ENCODE peak calls at places on chromosomes 11 and 22, in ten cellular contexts. X, S, V, N, H, J, E, P, M and K are unnamed samples. For H3K36me3, the result is how much of the 10 kb centered on the place peaks cover.

GRCh38 chr11:128733440-128734115 is 39.7 kb downstream of the FLI1 start:
- DNase-seq in X (peak), S (no peak), V (no peak), N (no peak), H (peak), J (no peak), E (peak), P (no peak), M (no peak), K (no peak)

GRCh38 chr22:43142881-43143562 is at the start of gene MCAT:
- DNase-seq in X (peak), S (no peak), V (no peak), N (peak), H (peak), J (peak), E (peak), P (peak), M (peak), K (no peak)

GRCh38 chr11:68659158-68659921 is 25.0 kb upstream of the GAL start:
- DNase-seq in X (no peak), S (peak), V (peak), N (peak), H (no peak), J (peak), E (no peak), P (peak), M (no peak), K (peak)

GRCh38 chr11:94834931-94835330 is 66.8 kb downstream of the AMOTL1 start:
- DNase-seq in X (no peak), S (no peak), V (no peak), N (no peak), H (no peak), J (no peak), E (peak), P (no peak), M (no peak), K (no peak)

GRCh38 chr22:44686873-44687600 is 15.0 kb upstream of the PRR5 start:
- DNase-seq in X (no peak), S (no peak), V (peak), N (no peak), H (peak), J (no peak), E (no peak), P (no peak), M (no peak), K (no peak)

GRCh38 chr11:19646308-19646707 is 66.3 kb upstream of the NAV2 start:
- DNase-seq in X (no peak), S (no peak), V (no peak), N (peak), H (no peak), J (no peak), E (no peak), P (no peak), M (no peak), K (no peak)

GRCh38 chr11:110471315-110471714 is 41.6 kb downstream of the FDX1 start:
- DNase-seq in X (no peak), S (no peak), V (no peak), N (no peak), H (no peak), J (no peak), E (no peak), P (no peak), M (no peak), K (no peak)

GRCh38 chr11:59158206-59159068 is 13.5 kb upstream of the DTX4 start:
- DNase-seq in X (peak), S (no peak), V (no peak), N (no peak), H (peak), J (no peak), E (peak), P (peak), M (peak), K (no peak)

GRCh38 chr22:49400866-49401598 is 426.6 kb downstream of the BRD1 start:
- DNase-seq in X (no peak), S (no peak), V (no peak), N (no peak), H (no peak), J (no peak), E (no peak), P (no peak), M (no peak), K (no peak)

GRCh38 chr11:73292481-73292880 is 15.6 kb upstream of the ARHGEF17 start:
- DNase-seq in X (no peak), S (no peak), V (no peak), N (no peak), H (no peak), J (no peak), E (no peak), P (no peak), M (no peak), K (no peak)

GRCh38 chr22:19040581-19041402 is 81.4 kb downstream of the DGCR2 start:
- DNase-seq in X (no peak), S (no peak), V (no peak), N (no peak), H (no peak), J (no peak), E (no peak), P (peak), M (no peak), K (no peak)
- H3K36me3 ChIP-seq in X (under half), S (under half), V (under half), N (under half), H (under half), J (under half), E (under half), P (half or more), M (half or more), K (under half)

GRCh38 chr22:29351042-29351441 is 35.5 kb upstream of the RASL10A start:
- DNase-seq in X (no peak), S (no peak), V (no peak), N (no peak), H (no peak), J (no peak), E (no peak), P (no peak), M (no peak), K (no peak)
- H3K36me3 ChIP-seq in X (under half), S (under half), V (under half), N (under half), H (half or more), J (under half), E (half or more), P (half or more), M (half or more), K (under half)

GRCh38 chr11:108333403-108333899 is 110.6 kb downstream of the ATM start:
- DNase-seq in X (no peak), S (no peak), V (no peak), N (no peak), H (no peak), J (no peak), E (no peak), P (no peak), M (no peak), K (no peak)
- H3K36me3 ChIP-seq in X (under half), S (under half), V (under half), N (under half), H (half or more), J (under half), E (under half), P (half or more), M (half or more), K (under half)

GRCh38 chr11:13380731-13381130 is 82.3 kb downstream of the BTBD10 start:
- DNase-seq in X (no peak), S (no peak), V (no peak), N (no peak), H (no peak), J (no peak), E (no peak), P (no peak), M (no peak), K (no peak)

GRCh38 chr11:13376402-13376801 is 86.6 kb downstream of the BTBD10 start:
- DNase-seq in X (no peak), S (no peak), V (no peak), N (no peak), H (no peak), J (no peak), E (no peak), P (no peak), M (no peak), K (no peak)

GRCh38 chr11:13378316-13378715 is 84.7 kb downstream of the BTBD10 start:
- DNase-seq in X (no peak), S (no peak), V (no peak), N (no peak), H (no peak), J (no peak), E (no peak), P (no peak), M (no peak), K (no peak)

GRCh38 chr11:13375798-13376197 is 87.2 kb downstream of the BTBD10 start:
- DNase-seq in X (no peak), S (no peak), V (no peak), N (no peak), H (no peak), J (no peak), E (no peak), P (no peak), M (no peak), K (no peak)

GRCh38 chr11:13376838-13377237 is 86.2 kb downstream of the BTBD10 start:
- DNase-seq in X (no peak), S (no peak), V (no peak), N (no peak), H (no peak), J (no peak), E (no peak), P (no peak), M (no peak), K (no peak)
- H3K36me3 ChIP-seq in X (under half), S (under half), V (under half), N (under half), H (half or more), J (under half), E (under half), P (half or more), M (half or more), K (under half)